ENCODE peak calls at places on chromosome X, in ten cellular contexts. U, G, N, J, K, F, R, L, O and I are unnamed samples.

GRCh38 chrX:9153299-9153698 is 119.4 kb upstream of the FAM9B start:
- DNase-seq in U (peak), G (no peak), N (no peak), J (peak), K (no peak), F (no peak), R (no peak), L (no peak), O (no peak), I (peak)

GRCh38 chrX:24190500-24191156 is 41.1 kb downstream of the ZFX start:
- DNase-seq in U (peak), G (no peak), N (no peak), J (peak), K (no peak), F (no peak), R (no peak), L (no peak), O (no peak), I (peak)

GRCh38 chrX:129043138-129043537 is 480.2 kb downstream of the SMARCA1 start:
- DNase-seq in U (no peak), G (no peak), N (no peak), J (no peak), K (no peak), F (no peak), R (no peak), L (no peak), O (no peak), I (no peak)

GRCh38 chrX:136768469-136769084 is 12.2 kb downstream of the ARHGEF6 start:
- DNase-seq in U (peak), G (peak), N (no peak), J (peak), K (peak), F (peak), R (peak), L (peak), O (peak), I (peak)

GRCh38 chrX:12548746-12549145 is 242.5 kb upstream of the PRPS2 start:
- DNase-seq in U (peak), G (no peak), N (no peak), J (peak), K (no peak), F (no peak), R (no peak), L (no peak), O (no peak), I (peak)

GRCh38 chrX:10945463-10945862 is 165.7 kb upstream of the HCCS start:
- DNase-seq in U (no peak), G (no peak), N (no peak), J (peak), K (no peak), F (no peak), R (no peak), L (no peak), O (no peak), I (no peak)

GRCh38 chrX:110268875-110269274 is 49.0 kb downstream of the AMMECR1 start:
- DNase-seq in U (peak), G (no peak), N (no peak), J (no peak), K (peak), F (no peak), R (no peak), L (no peak), O (no peak), I (no peak)

GRCh38 chrX:65034641-65035450 is 58.6 kb upstream of the ZC4H2 start:
- DNase-seq in U (peak), G (peak), N (peak), J (peak), K (peak), F (peak), R (peak), L (peak), O (peak), I (peak)

GRCh38 chrX:109997786-109998452 is 5.0 kb upstream of the TMEM164 start:
- DNase-seq in U (no peak), G (no peak), N (no peak), J (no peak), K (no peak), F (no peak), R (no peak), L (no peak), O (no peak), I (no peak)

GRCh38 chrX:38985375-38985774 is 184.1 kb downstream of the MID1IP1 start:
- DNase-seq in U (peak), G (no peak), N (no peak), J (no peak), K (peak), F (no peak), R (no peak), L (no peak), O (no peak), I (no peak)

GRCh38 chrX:30141966-30142365 is 73.4 kb upstream of the MAGEB2 start:
- DNase-seq in U (peak), G (no peak), N (no peak), J (peak), K (peak), F (no peak), R (no peak), L (no peak), O (no peak), I (peak)

GRCh38 chrX:46819136-46819535 is 17.7 kb upstream of the RP2 start:
- DNase-seq in U (no peak), G (no peak), N (no peak), J (no peak), K (no peak), F (no peak), R (no peak), L (no peak), O (no peak), I (no peak)

GRCh38 chrX:50813843-50814661 is at the start of gene SHROOM4:
- DNase-seq in U (peak), G (peak), N (peak), J (peak), K (no peak), F (no peak), R (peak), L (peak), O (peak), I (peak)

GRCh38 chrX:153414838-153415552 is 3.7 kb downstream of the ZFP92 start:
- DNase-seq in U (peak), G (no peak), N (no peak), J (no peak), K (no peak), F (no peak), R (no peak), L (no peak), O (no peak), I (no peak)

GRCh38 chrX:78555401-78555980 is 103.6 kb downstream of the RTL3 start:
- DNase-seq in U (no peak), G (no peak), N (no peak), J (no peak), K (no peak), F (no peak), R (no peak), L (no peak), O (no peak), I (peak)

GRCh38 chrX:75154871-75155270 is 1.2 kb downstream of the ABCB7 start:
- DNase-seq in U (no peak), G (no peak), N (no peak), J (no peak), K (no peak), F (no peak), R (no peak), L (no peak), O (no peak), I (no peak)

GRCh38 chrX:16666541-16666940 is 16.6 kb downstream of the S100G start:
- DNase-seq in U (no peak), G (no peak), N (no peak), J (peak), K (no peak), F (no peak), R (no peak), L (no peak), O (no peak), I (peak)

GRCh38 chrX:103513067-103513466 is 6.2 kb downstream of the RAB40A start:
- DNase-seq in U (no peak), G (no peak), N (no peak), J (no peak), K (no peak), F (no peak), R (no peak), L (no peak), O (no peak), I (no peak)

GRCh38 chrX:155070038-155070437 is 898 bp downstream of the CMC4 start:
- DNase-seq in U (no peak), G (no peak), N (no peak), J (no peak), K (no peak), F (no peak), R (no peak), L (no peak), O (no peak), I (no peak)

GRCh38 chrX:118720058-118720707 is 7.2 kb upstream of the IL13RA1 start:
- DNase-seq in U (no peak), G (no peak), N (no peak), J (no peak), K (no peak), F (no peak), R (no peak), L (no peak), O (no peak), I (no peak)

GRCh38 chrX:110120025-110120424 is 117.1 kb downstream of the TMEM164 start:
- DNase-seq in U (peak), G (no peak), N (peak), J (no peak), K (no peak), F (no peak), R (no peak), L (no peak), O (no peak), I (no peak)

GRCh38 chrX:124829930-124830329 is 483.6 kb downstream of the SH2D1A start:
- DNase-seq in U (no peak), G (no peak), N (no peak), J (no peak), K (no peak), F (no peak), R (no peak), L (no peak), O (no peak), I (no peak)

GRCh38 chrX:153778684-153779101 is 2.1 kb upstream of the SRPK3 start:
- DNase-seq in U (no peak), G (no peak), N (peak), J (no peak), K (no peak), F (no peak), R (no peak), L (peak), O (no peak), I (no peak)

GRCh38 chrX:68835468-68835867 is 6.6 kb downstream of the EFNB1 start:
- DNase-seq in U (no peak), G (no peak), N (no peak), J (no peak), K (no peak), F (no peak), R (no peak), L (no peak), O (no peak), I (no peak)

GRCh38 chrX:7088968-7089615 is 58.4 kb upstream of the STS start:
- DNase-seq in U (no peak), G (no peak), N (no peak), J (no peak), K (no peak), F (no peak), R (no peak), L (no peak), O (no peak), I (no peak)

GRCh38 chrX:124518888-124519287 is 172.5 kb downstream of the SH2D1A start:
- DNase-seq in U (no peak), G (no peak), N (no peak), J (peak), K (no peak), F (no peak), R (no peak), L (no peak), O (no peak), I (peak)

GRCh38 chrX:48899078-48899410 is 1.3 kb downstream of the PQBP1 start:
- DNase-seq in U (no peak), G (no peak), N (no peak), J (no peak), K (no peak), F (no peak), R (no peak), L (peak), O (no peak), I (no peak)
- H3K4me3 ChIP-seq in U (no peak), G (no peak), N (no peak), J (no peak), K (peak), F (no peak), R (no peak), L (no peak), O (no peak), I (no peak)

GRCh38 chrX:70481871-70482270 is 37.2 kb downstream of the DLG3 start:
- DNase-seq in U (no peak), G (no peak), N (no peak), J (no peak), K (no peak), F (no peak), R (no peak), L (no peak), O (no peak), I (no peak)
- TF ChIP-seq CTCF in U (no peak), G (no peak), N (no peak), J (no peak), K (no peak), F (no peak), R (no peak), L (no peak), O (no peak), I (no peak)

GRCh38 chrX:20322887-20323286 is 56.2 kb upstream of the RPS6KA3 start:
- DNase-seq in U (no peak), G (no peak), N (no peak), J (no peak), K (no peak), F (no peak), R (no peak), L (no peak), O (no peak), I (no peak)
- H3K4me3 ChIP-seq in U (no peak), G (no peak), N (no peak), J (no peak), K (no peak), F (no peak), R (no peak), L (no peak), O (no peak), I (no peak)

GRCh38 chrX:19888419-19888879 is 1.0 kb upstream of the SH3KBP1 start:
- DNase-seq in U (peak), G (no peak), N (no peak), J (peak), K (peak), F (peak), R (no peak), L (no peak), O (peak), I (peak)

GRCh38 chrX:19886375-19886774 is 1.0 kb downstream of the SH3KBP1 start:
- DNase-seq in U (no peak), G (no peak), N (no peak), J (no peak), K (no peak), F (no peak), R (no peak), L (no peak), O (no peak), I (no peak)

GRCh38 chrX:19886888-19887531 is 390 bp downstream of the SH3KBP1 start:
- DNase-seq in U (peak), G (peak), N (peak), J (peak), K (peak), F (no peak), R (peak), L (peak), O (peak), I (no peak)

GRCh38 chrX:19893722-19894121 is 6.3 kb upstream of the SH3KBP1 start:
- DNase-seq in U (peak), G (no peak), N (no peak), J (peak), K (no peak), F (no peak), R (no peak), L (no peak), O (no peak), I (peak)

GRCh38 chrX:19889582-19890342 is 2.4 kb upstream of the SH3KBP1 start:
- DNase-seq in U (peak), G (no peak), N (no peak), J (peak), K (peak), F (no peak), R (peak), L (no peak), O (no peak), I (peak)
- TF ChIP-seq CTCF in U (no peak), G (no peak), N (no peak), J (no peak), K (no peak), F (no peak), R (no peak), L (no peak), O (no peak), I (no peak)

GRCh38 chrX:54419559-54420302 is 20.5 kb upstream of the TSR2 start:
- DNase-seq in U (no peak), G (no peak), N (no peak), J (no peak), K (no peak), F (no peak), R (no peak), L (no peak), O (no peak), I (no peak)

GRCh38 chrX:54413753-54414152 is 26.5 kb upstream of the TSR2 start:
- DNase-seq in U (peak), G (no peak), N (no peak), J (no peak), K (no peak), F (no peak), R (no peak), L (no peak), O (no peak), I (no peak)

GRCh38 chrX:54416965-54417364 is 23.2 kb upstream of the TSR2 start:
- DNase-seq in U (no peak), G (no peak), N (no peak), J (no peak), K (no peak), F (no peak), R (no peak), L (no peak), O (no peak), I (no peak)

GRCh38 chrX:54411732-54412131 is 28.5 kb upstream of the TSR2 start:
- DNase-seq in U (no peak), G (no peak), N (no peak), J (no peak), K (no peak), F (no peak), R (no peak), L (no peak), O (no peak), I (no peak)

DNA sequence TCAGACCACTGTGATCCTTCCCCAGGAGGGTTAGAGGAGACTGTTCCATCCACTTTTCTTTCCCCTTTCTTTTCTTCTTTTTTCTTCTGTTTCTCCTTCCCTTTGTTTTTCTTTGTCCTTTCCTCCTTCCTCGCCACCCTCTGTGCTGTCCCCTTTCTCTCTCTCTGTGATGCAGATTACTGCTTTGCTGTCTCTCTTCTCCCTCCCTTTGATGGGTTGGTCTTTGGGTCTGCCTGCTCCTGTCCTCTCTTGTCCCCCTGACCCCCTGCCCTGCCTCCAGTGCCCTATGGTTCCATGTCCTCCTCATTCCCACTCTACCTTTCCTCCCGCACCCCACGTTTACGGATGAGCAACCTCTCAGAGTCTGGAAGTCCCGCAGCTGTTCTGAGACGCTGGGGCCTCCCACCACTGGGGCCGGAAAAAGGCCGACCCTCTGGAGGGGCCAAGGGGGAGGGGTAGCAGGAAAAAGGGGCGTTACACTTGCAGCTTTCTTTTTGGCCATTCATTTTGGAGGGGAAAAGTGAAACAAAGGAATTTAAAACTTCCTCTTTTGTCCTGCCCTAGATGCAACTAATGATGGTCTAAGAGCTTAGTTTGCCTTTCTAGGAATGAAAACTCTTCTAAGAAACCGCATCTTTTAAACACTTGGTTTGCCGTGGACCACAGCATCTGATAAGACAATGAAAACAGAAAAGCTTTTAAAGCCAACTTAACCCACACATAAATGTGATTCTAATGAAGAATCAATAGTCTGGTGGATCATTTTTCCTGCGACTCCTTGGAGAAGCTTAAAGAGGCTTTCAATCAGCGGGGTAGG is 24.5 kb upstream of the TSR2 start:
- DNase-seq in U (no peak), G (no peak), N (no peak), J (peak), K (no peak), F (no peak), R (no peak), L (no peak), O (no peak), I (no peak)
- H3K4me3 ChIP-seq in U (no peak), G (no peak), N (no peak), J (no peak), K (no peak), F (no peak), R (no peak), L (no peak), O (no peak), I (no peak)

DNA sequence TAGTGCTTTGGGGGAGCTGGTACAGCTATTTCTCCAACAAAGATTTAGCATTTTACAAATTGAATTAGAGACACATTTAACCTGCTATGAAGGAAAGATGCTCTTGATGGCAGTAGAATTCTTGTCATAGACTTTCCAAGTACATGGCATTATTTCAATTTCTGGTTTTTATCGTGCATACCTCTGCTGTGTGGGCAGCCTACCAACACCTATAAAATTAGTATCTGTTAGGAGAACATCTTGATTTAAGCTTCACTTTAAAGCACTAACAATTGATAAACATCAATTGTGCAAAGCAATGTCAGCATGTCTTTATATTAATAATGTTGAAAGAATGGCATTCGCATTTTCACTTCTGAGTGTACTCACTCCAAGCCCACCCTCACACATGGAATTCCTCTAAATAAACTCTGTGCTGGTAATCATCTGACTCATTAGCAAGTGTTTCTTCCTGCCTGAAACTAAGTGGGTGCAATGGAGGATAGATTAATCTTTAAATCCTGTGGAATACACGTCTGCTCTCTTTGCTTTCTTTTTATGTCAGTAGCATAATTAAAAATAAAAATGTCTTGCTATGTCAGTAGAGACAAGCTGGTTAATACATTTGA is 279.8 kb upstream of the MAGEB18 start:
- DNase-seq in U (peak), G (no peak), N (no peak), J (peak), K (no peak), F (no peak), R (no peak), L (no peak), O (no peak), I (peak)
- TF ChIP-seq CTCF in U (peak), G (no peak), N (no peak), J (no peak), K (no peak), F (no peak), R (no peak), L (no peak), O (no peak), I (no peak)

DNA sequence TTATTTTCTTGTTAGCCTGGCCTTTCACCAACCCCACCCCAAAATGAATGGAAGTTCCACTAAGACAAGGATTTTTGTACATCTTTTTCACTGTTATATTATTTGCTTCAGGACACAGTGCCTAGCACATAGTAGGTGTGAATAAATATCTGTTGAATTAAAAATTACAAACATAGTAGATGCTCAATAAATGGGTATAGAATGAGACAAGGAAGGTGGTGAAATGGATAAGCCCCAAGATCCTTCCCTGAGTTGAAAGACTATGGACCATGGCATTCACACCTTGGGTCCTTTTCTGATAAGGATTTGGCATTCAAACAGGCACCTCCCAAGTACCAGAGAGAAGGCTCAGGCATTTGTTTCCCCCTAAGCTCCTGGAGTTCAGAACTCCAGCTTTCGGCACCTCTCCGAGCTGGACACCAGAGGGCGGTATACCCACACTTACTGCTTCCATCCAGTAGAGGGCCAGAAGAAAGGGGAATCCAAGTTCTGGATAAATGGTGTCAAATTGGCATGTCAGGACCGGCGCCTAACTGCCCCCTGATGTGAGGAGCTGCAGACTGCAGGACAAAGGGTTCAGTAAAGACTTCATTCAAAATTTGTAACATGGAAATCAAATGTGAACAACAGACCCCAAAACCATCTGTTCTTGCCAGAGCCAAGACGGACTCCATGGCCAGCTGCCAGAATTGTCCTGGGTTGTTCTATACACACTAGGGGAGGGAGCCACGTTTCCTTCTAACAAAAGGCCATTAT is 193.0 kb downstream of the GPC3 start:
- DNase-seq in U (peak), G (peak), N (peak), J (peak), K (peak), F (peak), R (peak), L (peak), O (peak), I (peak)
- H3K4me3 ChIP-seq in U (no peak), G (no peak), N (no peak), J (peak), K (no peak), F (no peak), R (no peak), L (no peak), O (peak), I (peak)